ENCODE peak calls at places on chromosome 4, in four cellular contexts. J, G, U and X are unnamed samples.

GRCh38 chr4:167290684-167291083 is 56.4 kb upstream of the SPOCK3 start:
- DNase-seq in J (no peak), G (no peak), U (no peak), X (peak)

GRCh38 chr4:75490155-75490554 is 24.0 kb downstream of the RCHY1 start:
- DNase-seq in J (no peak), G (peak), U (no peak), X (peak)

GRCh38 chr4:48255130-48255958 is 14.3 kb downstream of the TEC start:
- DNase-seq in J (no peak), G (no peak), U (no peak), X (no peak)

GRCh38 chr4:3480528-3481112 is 17.5 kb downstream of the DOK7 start:
- DNase-seq in J (peak), G (peak), U (peak), X (peak)

GRCh38 chr4:67933755-67934154 is 29.5 kb downstream of the TMPRSS11A start:
- DNase-seq in J (no peak), G (no peak), U (no peak), X (no peak)

GRCh38 chr4:76434901-76435688 is at the start of gene SHROOM3:
- DNase-seq in J (no peak), G (peak), U (no peak), X (no peak)

GRCh38 chr4:144599621-144600020 is 46.3 kb upstream of the HHIP start:
- DNase-seq in J (no peak), G (no peak), U (no peak), X (no peak)

GRCh38 chr4:100823066-100823992 is 305.5 kb upstream of the EMCN start:
- DNase-seq in J (no peak), G (peak), U (no peak), X (no peak)